ENCODE peak calls at places on chromosome 19, in ten cellular contexts. One of them, this sample, is unnamed.

GRCh38 chr19:21117041-21117907 is 24.6 kb upstream of the ZNF431 start:
- DNase-seq in B cell: no peak
- DNase-seq in AG09309: no peak
- DNase-seq in GM23338: peak
- DNase-seq in NCI-H2171: no peak
- DNase-seq in left lung: no peak
- DNase-seq in mesothelial cell of epicardium: no peak
- DNase-seq in testis: no peak
- DNase-seq in germinal center: no peak
- DNase-seq in HuH-7: no peak
- DNase-seq in this sample: no peak

GRCh38 chr19:34503546-34504272 is 22.2 kb downstream of the WTIP start:
- DNase-seq in AG09309: no peak
- DNase-seq in left lung: peak
- DNase-seq in GM23338: no peak
- DNase-seq in germinal center: no peak
- DNase-seq in testis: peak
- DNase-seq in mesothelial cell of epicardium: peak
- DNase-seq in HuH-7: no peak
- DNase-seq in NCI-H2171: no peak
- DNase-seq in B cell: no peak
- DNase-seq in this sample: no peak

GRCh38 chr19:860481-861098 is 1.1 kb downstream of the CFD start:
- DNase-seq in mesothelial cell of epicardium: peak
- DNase-seq in B cell: peak
- DNase-seq in left lung: no peak
- DNase-seq in testis: peak
- DNase-seq in HuH-7: peak
- DNase-seq in AG09309: no peak
- DNase-seq in NCI-H2171: peak
- DNase-seq in GM23338: peak
- DNase-seq in germinal center: peak
- DNase-seq in this sample: peak

GRCh38 chr19:17576758-17577532 is 21.5 kb downstream of the COLGALT1 start:
- DNase-seq in GM23338: peak
- DNase-seq in HuH-7: peak
- DNase-seq in germinal center: peak
- DNase-seq in B cell: peak
- DNase-seq in NCI-H2171: no peak
- DNase-seq in mesothelial cell of epicardium: no peak
- DNase-seq in left lung: peak
- DNase-seq in AG09309: no peak
- DNase-seq in testis: peak
- DNase-seq in this sample: peak

GRCh38 chr19:33794578-33795369 is 1.9 kb upstream of the KCTD15 start:
- DNase-seq in testis: no peak
- DNase-seq in HuH-7: no peak
- DNase-seq in mesothelial cell of epicardium: no peak
- DNase-seq in AG09309: no peak
- DNase-seq in GM23338: peak
- DNase-seq in left lung: no peak
- DNase-seq in B cell: no peak
- DNase-seq in germinal center: no peak
- DNase-seq in NCI-H2171: no peak
- DNase-seq in this sample: peak

GRCh38 chr19:35959040-35959967 is 23.1 kb downstream of the LRFN3 start:
- DNase-seq in HuH-7: no peak
- DNase-seq in B cell: peak
- DNase-seq in testis: peak
- DNase-seq in germinal center: peak
- DNase-seq in GM23338: peak
- DNase-seq in NCI-H2171: no peak
- DNase-seq in left lung: peak
- DNase-seq in mesothelial cell of epicardium: no peak
- DNase-seq in AG09309: no peak
- DNase-seq in this sample: no peak

GRCh38 chr19:43438291-43439162 is 23.8 kb downstream of the TEX101 start:
- DNase-seq in mesothelial cell of epicardium: no peak
- DNase-seq in AG09309: peak
- DNase-seq in testis: no peak
- DNase-seq in GM23338: no peak
- DNase-seq in NCI-H2171: no peak
- DNase-seq in germinal center: no peak
- DNase-seq in left lung: no peak
- DNase-seq in B cell: no peak
- DNase-seq in HuH-7: no peak
- DNase-seq in this sample: no peak

GRCh38 chr19:38736036-38736412 is 8.2 kb downstream of the CAPN12 start:
- DNase-seq in testis: peak
- DNase-seq in left lung: no peak
- DNase-seq in AG09309: no peak
- DNase-seq in germinal center: peak
- DNase-seq in mesothelial cell of epicardium: peak
- DNase-seq in HuH-7: peak
- DNase-seq in B cell: peak
- DNase-seq in GM23338: peak
- DNase-seq in NCI-H2171: peak
- DNase-seq in this sample: peak

GRCh38 chr19:18206018-18206417 is 2.2 kb upstream of the RAB3A start:
- DNase-seq in HuH-7: no peak
- DNase-seq in GM23338: peak
- DNase-seq in testis: no peak
- DNase-seq in left lung: no peak
- DNase-seq in germinal center: no peak
- DNase-seq in NCI-H2171: no peak
- DNase-seq in mesothelial cell of epicardium: no peak
- DNase-seq in AG09309: no peak
- DNase-seq in B cell: no peak
- DNase-seq in this sample: no peak

GRCh38 chr19:40633207-40633606 is 32.0 kb downstream of the LTBP4 start:
- DNase-seq in NCI-H2171: no peak
- DNase-seq in testis: no peak
- DNase-seq in germinal center: no peak
- DNase-seq in GM23338: no peak
- DNase-seq in AG09309: no peak
- DNase-seq in left lung: no peak
- DNase-seq in mesothelial cell of epicardium: no peak
- DNase-seq in B cell: no peak
- DNase-seq in HuH-7: no peak
- DNase-seq in this sample: no peak

GRCh38 chr19:2791876-2792275 is 6.6 kb downstream of the THOP1 start:
- DNase-seq in B cell: no peak
- DNase-seq in germinal center: no peak
- DNase-seq in GM23338: no peak
- DNase-seq in testis: no peak
- DNase-seq in mesothelial cell of epicardium: no peak
- DNase-seq in AG09309: no peak
- DNase-seq in NCI-H2171: no peak
- DNase-seq in HuH-7: no peak
- DNase-seq in left lung: no peak
- DNase-seq in this sample: no peak

GRCh38 chr19:18479964-18480723 is 41.7 kb downstream of the ELL start:
- DNase-seq in germinal center: no peak
- DNase-seq in AG09309: peak
- DNase-seq in left lung: peak
- DNase-seq in NCI-H2171: peak
- DNase-seq in HuH-7: no peak
- DNase-seq in testis: peak
- DNase-seq in B cell: no peak
- DNase-seq in mesothelial cell of epicardium: no peak
- DNase-seq in GM23338: no peak
- DNase-seq in this sample: no peak

GRCh38 chr19:13023666-13024065 is 28.4 kb downstream of the NFIX start:
- DNase-seq in NCI-H2171: peak
- DNase-seq in HuH-7: no peak
- DNase-seq in germinal center: no peak
- DNase-seq in B cell: peak
- DNase-seq in GM23338: no peak
- DNase-seq in testis: no peak
- DNase-seq in AG09309: no peak
- DNase-seq in left lung: no peak
- DNase-seq in mesothelial cell of epicardium: no peak
- DNase-seq in this sample: no peak

GRCh38 chr19:47765522-47766358 is 12.8 kb upstream of the SELENOW start:
- DNase-seq in germinal center: no peak
- DNase-seq in HuH-7: peak
- DNase-seq in mesothelial cell of epicardium: peak
- DNase-seq in AG09309: no peak
- DNase-seq in left lung: peak
- DNase-seq in testis: peak
- DNase-seq in NCI-H2171: no peak
- DNase-seq in GM23338: peak
- DNase-seq in B cell: peak
- DNase-seq in this sample: no peak

GRCh38 chr19:46878613-46879375 is 18.0 kb downstream of the ARHGAP35 start:
- DNase-seq in testis: no peak
- DNase-seq in HuH-7: no peak
- DNase-seq in B cell: no peak
- DNase-seq in GM23338: no peak
- DNase-seq in AG09309: no peak
- DNase-seq in left lung: no peak
- DNase-seq in mesothelial cell of epicardium: no peak
- DNase-seq in germinal center: no peak
- DNase-seq in NCI-H2171: no peak
- DNase-seq in this sample: no peak

GRCh38 chr19:2469102-2469914 is 6.6 kb upstream of the GADD45B start:
- DNase-seq in AG09309: no peak
- DNase-seq in mesothelial cell of epicardium: no peak
- DNase-seq in germinal center: no peak
- DNase-seq in NCI-H2171: peak
- DNase-seq in HuH-7: no peak
- DNase-seq in GM23338: peak
- DNase-seq in left lung: no peak
- DNase-seq in B cell: no peak
- DNase-seq in testis: no peak
- DNase-seq in this sample: no peak

GRCh38 chr19:47776568-47776967 is 1.9 kb upstream of the SELENOW start:
- DNase-seq in B cell: no peak
- DNase-seq in germinal center: no peak
- DNase-seq in testis: no peak
- DNase-seq in GM23338: peak
- DNase-seq in HuH-7: no peak
- DNase-seq in AG09309: no peak
- DNase-seq in NCI-H2171: peak
- DNase-seq in left lung: no peak
- DNase-seq in mesothelial cell of epicardium: no peak
- DNase-seq in this sample: no peak

GRCh38 chr19:4518345-4519171 is at the start of gene PLIN4:
- DNase-seq in left lung: no peak
- DNase-seq in mesothelial cell of epicardium: no peak
- DNase-seq in GM23338: peak
- DNase-seq in germinal center: no peak
- DNase-seq in AG09309: no peak
- DNase-seq in B cell: no peak
- DNase-seq in testis: peak
- DNase-seq in NCI-H2171: no peak
- DNase-seq in HuH-7: no peak
- DNase-seq in this sample: no peak

GRCh38 chr19:19278315-19278714 is 5.2 kb upstream of the TM6SF2 start:
- DNase-seq in mesothelial cell of epicardium: no peak
- DNase-seq in NCI-H2171: peak
- DNase-seq in HuH-7: peak
- DNase-seq in B cell: no peak
- DNase-seq in germinal center: no peak
- DNase-seq in AG09309: no peak
- DNase-seq in left lung: no peak
- DNase-seq in testis: no peak
- DNase-seq in GM23338: no peak
- DNase-seq in this sample: no peak

GRCh38 chr19:18263324-18264215 is 10.7 kb downstream of the IQCN start:
- DNase-seq in HuH-7: no peak
- DNase-seq in AG09309: no peak
- DNase-seq in testis: no peak
- DNase-seq in NCI-H2171: no peak
- DNase-seq in germinal center: no peak
- DNase-seq in GM23338: no peak
- DNase-seq in mesothelial cell of epicardium: no peak
- DNase-seq in B cell: no peak
- DNase-seq in left lung: no peak
- DNase-seq in this sample: no peak